ENCODE peak calls at places on chromosomes 6 and 20, in four cellular contexts. V, U, G and R are unnamed samples.

GRCh38 chr20:8414611-8415274 is 282.7 kb downstream of the PLCB1 start:
- DNase-seq in V (peak; percentile 35), U (no peak), G (no peak), R (no peak)

GRCh38 chr20:59820204-59821041 is 113.0 kb downstream of the SYCP2 start:
- DNase-seq in V (no peak), U (peak; percentile 63), G (no peak), R (peak; percentile 67)

GRCh38 chr6:133187657-133188453 is 53.3 kb upstream of the EYA4 start:
- DNase-seq in V (no peak), U (no peak), G (no peak), R (no peak)

GRCh38 chr6:90226257-90226656 is 70.4 kb downstream of the BACH2 start:
- DNase-seq in V (no peak), U (no peak), G (no peak), R (no peak)

GRCh38 chr6:5517781-5518180 is 256.5 kb downstream of the FARS2 start:
- DNase-seq in V (no peak), U (no peak), G (no peak), R (no peak)

GRCh38 chr6:71879016-71879415 is 7.3 kb upstream of the RIMS1 start:
- DNase-seq in V (no peak), U (no peak), G (no peak), R (no peak)

GRCh38 chr6:158797331-158798202 is 21.6 kb downstream of the EZR start:
- DNase-seq in V (no peak), U (no peak), G (no peak), R (no peak)

GRCh38 chr6:77334093-77334492 is 129.2 kb downstream of the HTR1B start:
- DNase-seq in V (no peak), U (no peak), G (no peak), R (no peak)

GRCh38 chr6:162108041-162108440 is 619.5 kb downstream of the PRKN start:
- DNase-seq in V (no peak), U (no peak), G (no peak), R (no peak)

GRCh38 chr20:48192109-48192508 is 406.8 kb upstream of the SULF2 start:
- DNase-seq in V (no peak), U (no peak), G (peak; percentile 61), R (no peak)

GRCh38 chr6:166830185-166830890 is 126.0 kb downstream of the RNASET2 start:
- DNase-seq in V (no peak), U (peak; percentile 16), G (no peak), R (no peak)

GRCh38 chr20:33524261-33524660 is 34.4 kb downstream of the CBFA2T2 start:
- DNase-seq in V (no peak), U (no peak), G (no peak), R (no peak)

GRCh38 chr6:3722211-3722621 is 29.3 kb downstream of the PXDC1 start:
- DNase-seq in V (no peak), U (no peak), G (no peak), R (no peak)

GRCh38 chr6:148524509-148524908 is 181.9 kb downstream of the SASH1 start:
- DNase-seq in V (peak; percentile 52), U (no peak), G (no peak), R (no peak)

GRCh38 chr6:111598211-111598610 is 7.5 kb downstream of the TRAF3IP2 start:
- DNase-seq in V (no peak), U (no peak), G (no peak), R (no peak)

GRCh38 chr20:51275816-51276215 is 252.9 kb upstream of the KCNG1 start:
- DNase-seq in V (peak; percentile 4), U (peak; percentile 7), G (no peak), R (peak; percentile 65)

GRCh38 chr6:107237992-107238660 is 122.8 kb upstream of the BEND3 start:
- DNase-seq in V (no peak), U (no peak), G (no peak), R (no peak)

GRCh38 chr6:44505751-44506150 is 118.2 kb downstream of the CDC5L start:
- DNase-seq in V (no peak), U (no peak), G (no peak), R (no peak)

GRCh38 chr20:4152696-4153235 is 137.4 kb upstream of the RNF24 start:
- DNase-seq in V (no peak), U (no peak), G (no peak), R (no peak)